ENCODE peak calls at places on chromosomes 4 and X, in four cellular contexts. A is stromal cell of bone marrow; F is stimulated activated CD4-positive, alpha-beta T cell treated with anti-CD3 and anti-CD28 coated beads, TNF-alpha, amount 100 ng/mL, for 48 hours; L is EH. N is an unnamed sample.

GRCh38 chr4:89134775-89135319 is 23.5 kb downstream of the TIGD2 start:
- DNase-seq in A (peak; percentile 68), F (no peak), L (peak; percentile 90), N (peak; percentile 62)

GRCh38 chr4:96598465-96598864 is 758.6 kb downstream of the PDHA2 start:
- DNase-seq in A (no peak), F (no peak), L (no peak), N (no peak)

GRCh38 chrX:100913111-100913510 is 15.6 kb downstream of the XKRX start:
- DNase-seq in A (no peak), F (no peak), L (no peak), N (no peak)

GRCh38 chrX:152824841-152825374 is 5.6 kb downstream of the CETN2 start:
- DNase-seq in A (no peak), F (no peak), L (peak; percentile 39), N (no peak)

GRCh38 chr4:8860096-8860891 is 11.3 kb downstream of the HMX1 start:
- DNase-seq in A (no peak), F (no peak), L (no peak), N (no peak)

GRCh38 chrX:76253432-76253831 is 80.6 kb downstream of the PBDC1 start:
- DNase-seq in A (peak; percentile 9), F (peak; percentile 4), L (peak; percentile 56), N (no peak)

GRCh38 chr4:93018243-93018642 is 714.5 kb downstream of the GRID2 start:
- DNase-seq in A (no peak), F (no peak), L (no peak), N (no peak)

GRCh38 chr4:153426207-153426886 is 39.8 kb upstream of the TMEM131L start:
- DNase-seq in A (no peak), F (no peak), L (no peak), N (no peak)

GRCh38 chr4:140809671-140810070 is 53.5 kb upstream of the TBC1D9 start:
- DNase-seq in A (no peak), F (no peak), L (no peak), N (no peak)

GRCh38 chr4:174334628-174335027 is 50.9 kb downstream of the CEP44 start:
- DNase-seq in A (no peak), F (no peak), L (no peak), N (no peak)

GRCh38 chrX:29044802-29045201 is 457.6 kb downstream of the IL1RAPL1 start:
- DNase-seq in A (no peak), F (no peak), L (no peak), N (no peak)

GRCh38 chr4:111066887-111067286 is 444.0 kb upstream of the PITX2 start:
- DNase-seq in A (peak; percentile 45), F (no peak), L (peak; percentile 76), N (peak; percentile 5)

GRCh38 chr4:55407119-55407518 is 11.4 kb downstream of the TMEM165 start:
- DNase-seq in A (no peak), F (no peak), L (peak; percentile 25), N (no peak)

GRCh38 chr4:75031746-75032145 is 98.8 kb downstream of the PARM1 start:
- DNase-seq in A (no peak), F (no peak), L (no peak), N (no peak)

GRCh38 chr4:173499568-173500535 is 30.2 kb downstream of the HAND2 start:
- DNase-seq in A (no peak), F (no peak), L (no peak), N (no peak)

GRCh38 chrX:120015145-120016067 is 62.1 kb downstream of the RHOXF2B start:
- DNase-seq in A (no peak), F (no peak), L (no peak), N (no peak)

GRCh38 chrX:17298564-17298963 is 76.4 kb upstream of the NHS start:
- DNase-seq in A (no peak), F (no peak), L (no peak), N (no peak)

GRCh38 chr4:157838366-157838765 is 334.5 kb downstream of the GASK1B start:
- DNase-seq in A (no peak), F (no peak), L (no peak), N (no peak)

GRCh38 chr4:11297627-11298026 is 131.1 kb downstream of the HS3ST1 start:
- DNase-seq in A (no peak), F (no peak), L (no peak), N (no peak)

GRCh38 chrX:9906919-9907318 is 60.2 kb upstream of the CLDN34 start:
- DNase-seq in A (no peak), F (no peak), L (no peak), N (no peak)

GRCh38 chr4:42302348-42302747 is 94.9 kb upstream of the SHISA3 start:
- DNase-seq in A (no peak), F (no peak), L (peak; percentile 35), N (no peak)

GRCh38 chr4:58749206-58749605 is 1639.0 kb upstream of the IGFBP7 start:
- DNase-seq in A (no peak), F (no peak), L (no peak), N (no peak)

GRCh38 chrX:119228506-119229290 is 7.4 kb upstream of the PGRMC1 start:
- DNase-seq in A (peak; percentile 85), F (no peak), L (peak; percentile 93), N (peak; percentile 82)

GRCh38 chr4:54400802-54401201 is 171.7 kb downstream of the PDGFRA start:
- DNase-seq in A (peak; percentile 91), F (no peak), L (peak; percentile 88), N (peak; percentile 58)

GRCh38 chr4:157128395-157128794 is 52.4 kb downstream of the GLRB start:
- DNase-seq in A (peak; percentile 41), F (no peak), L (peak; percentile 60), N (peak; percentile 14)

GRCh38 chr4:139986108-139986507 is 167.9 kb downstream of the MAML3 start:
- DNase-seq in A (no peak), F (no peak), L (no peak), N (no peak)

N was measured in AG09309.